ENCODE peak calls at places on chromosome 15, in four cellular contexts. M is lower leg skin, R is DND-41, C is dorsolateral prefrontal cortex. Z is an unnamed sample.

GRCh38 chr15:54119056-54119455 is 140.8 kb downstream of the UNC13C start:
- DNase-seq in M (no peak), R (no peak), C (no peak), Z (no peak)

GRCh38 chr15:100863406-100864198 is 16.0 kb upstream of the ALDH1A3 start:
- DNase-seq in M (no peak), R (no peak), C (peak), Z (no peak)

GRCh38 chr15:25707656-25708365 is 155.3 kb downstream of the ATP10A start:
- DNase-seq in M (no peak), R (no peak), C (no peak), Z (no peak)

GRCh38 chr15:67067161-67067853 is 1.9 kb downstream of the SMAD3 start:
- DNase-seq in M (no peak), R (no peak), C (no peak), Z (no peak)

GRCh38 chr15:48802867-48803266 is 8.0 kb downstream of the CEP152 start:
- DNase-seq in M (no peak), R (no peak), C (no peak), Z (peak)

GRCh38 chr15:101389362-101389761 is 94.3 kb upstream of the SNRPA1 start:
- DNase-seq in M (no peak), R (no peak), C (no peak), Z (no peak)

GRCh38 chr15:52010633-52011595 is 8.1 kb upstream of the MAPK6 start:
- DNase-seq in M (peak), R (no peak), C (no peak), Z (peak)

GRCh38 chr15:55638764-55639163 is 50.6 kb upstream of the PYGO1 start:
- DNase-seq in M (no peak), R (no peak), C (no peak), Z (no peak)

GRCh38 chr15:29747837-29748417 is 74.3 kb downstream of the TJP1 start:
- DNase-seq in M (no peak), R (no peak), C (no peak), Z (peak)

GRCh38 chr15:48936666-48937065 is 27.1 kb downstream of the SHC4 start:
- DNase-seq in M (no peak), R (no peak), C (no peak), Z (peak)

GRCh38 chr15:45326776-45327175 is 51.6 kb downstream of the GATM start:
- DNase-seq in M (no peak), R (no peak), C (no peak), Z (no peak)

GRCh38 chr15:42796955-42797779 is 60.2 kb upstream of the CDAN1 start:
- DNase-seq in M (no peak), R (no peak), C (no peak), Z (no peak)
- TF ChIP-seq CTCF in M (no peak), R (no peak), C (peak), Z (peak)

GRCh38 chr15:61116830-61117229 is 112.3 kb downstream of the RORA start:
- DNase-seq in M (no peak), R (no peak), C (no peak), Z (no peak)

GRCh38 chr15:61115241-61115640 is 113.9 kb downstream of the RORA start:
- DNase-seq in M (no peak), R (no peak), C (no peak), Z (peak)

GRCh38 chr15:61115679-61116078 is 113.4 kb downstream of the RORA start:
- DNase-seq in M (no peak), R (no peak), C (no peak), Z (no peak)

GRCh38 chr15:61106886-61107285 is 122.2 kb downstream of the RORA start:
- DNase-seq in M (no peak), R (no peak), C (no peak), Z (no peak)

GRCh38 chr15:61112231-61112630 is 116.9 kb downstream of the RORA start:
- DNase-seq in M (no peak), R (no peak), C (no peak), Z (no peak)
- TF ChIP-seq CTCF in M (no peak), R (no peak), C (no peak), Z (no peak)

DNA sequence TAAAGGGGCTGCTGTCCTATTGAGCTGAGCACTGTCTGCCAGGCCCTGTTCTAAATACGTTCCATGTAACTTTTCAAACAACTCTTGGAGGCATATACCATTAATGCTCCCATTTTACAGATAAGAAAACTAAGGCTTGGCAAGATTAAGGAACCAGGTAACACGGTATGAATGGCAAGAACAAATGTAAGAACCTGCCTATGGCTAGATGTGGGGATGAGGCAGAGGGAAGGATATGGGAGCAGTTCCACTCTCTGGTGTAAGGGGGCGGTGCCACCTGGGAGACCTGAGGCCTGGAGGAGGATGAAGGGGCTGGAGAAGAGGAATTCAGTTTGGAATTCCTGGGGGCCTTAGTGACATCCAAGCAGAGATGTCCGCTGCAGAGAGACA is 3.8 kb upstream of the LMAN1L start:
- DNase-seq in M (no peak), R (no peak), C (no peak), Z (no peak)
- TF ChIP-seq CTCF in M (no peak), R (no peak), C (no peak), Z (peak)

GRCh38 chr15:39549912-39550311 is 31.0 kb upstream of the THBS1 start:
- DNase-seq in M (peak), R (no peak), C (no peak), Z (no peak)

GRCh38 chr15:39551476-39551875 is 29.4 kb upstream of the THBS1 start:
- DNase-seq in M (no peak), R (no peak), C (no peak), Z (no peak)

GRCh38 chr15:39554746-39555387 is 26.0 kb upstream of the THBS1 start:
- DNase-seq in M (no peak), R (no peak), C (no peak), Z (no peak)

GRCh38 chr15:39553947-39554731 is 26.7 kb upstream of the THBS1 start:
- DNase-seq in M (no peak), R (no peak), C (no peak), Z (no peak)

GRCh38 chr15:39552546-39552945 is 28.3 kb upstream of the THBS1 start:
- DNase-seq in M (no peak), R (no peak), C (no peak), Z (no peak)
- TF ChIP-seq CTCF in M (no peak), R (no peak), C (no peak), Z (no peak)

DNA sequence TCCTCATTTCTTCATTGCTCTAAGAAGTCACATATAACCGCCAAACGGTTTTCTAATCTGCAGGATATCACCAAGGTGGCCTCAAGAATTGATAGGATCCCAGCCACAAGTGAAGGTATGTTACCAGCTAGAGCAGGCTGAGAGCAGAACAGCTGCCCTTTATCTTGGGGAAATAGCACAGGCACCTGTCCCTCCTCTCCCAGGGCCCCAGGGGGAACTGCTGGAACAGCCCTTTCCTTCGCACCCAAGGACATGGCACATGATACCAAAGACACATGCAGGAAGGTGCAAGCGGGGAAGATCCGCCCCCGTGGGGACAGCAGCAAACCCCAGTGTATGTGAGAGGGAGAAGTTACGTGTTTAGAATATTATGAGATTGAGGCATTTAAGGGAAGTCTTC is 35.3 kb downstream of the HOMER2 start:
- DNase-seq in M (no peak), R (no peak), C (no peak), Z (no peak)
- TF ChIP-seq CTCF in M (no peak), R (no peak), C (no peak), Z (no peak)

DNA sequence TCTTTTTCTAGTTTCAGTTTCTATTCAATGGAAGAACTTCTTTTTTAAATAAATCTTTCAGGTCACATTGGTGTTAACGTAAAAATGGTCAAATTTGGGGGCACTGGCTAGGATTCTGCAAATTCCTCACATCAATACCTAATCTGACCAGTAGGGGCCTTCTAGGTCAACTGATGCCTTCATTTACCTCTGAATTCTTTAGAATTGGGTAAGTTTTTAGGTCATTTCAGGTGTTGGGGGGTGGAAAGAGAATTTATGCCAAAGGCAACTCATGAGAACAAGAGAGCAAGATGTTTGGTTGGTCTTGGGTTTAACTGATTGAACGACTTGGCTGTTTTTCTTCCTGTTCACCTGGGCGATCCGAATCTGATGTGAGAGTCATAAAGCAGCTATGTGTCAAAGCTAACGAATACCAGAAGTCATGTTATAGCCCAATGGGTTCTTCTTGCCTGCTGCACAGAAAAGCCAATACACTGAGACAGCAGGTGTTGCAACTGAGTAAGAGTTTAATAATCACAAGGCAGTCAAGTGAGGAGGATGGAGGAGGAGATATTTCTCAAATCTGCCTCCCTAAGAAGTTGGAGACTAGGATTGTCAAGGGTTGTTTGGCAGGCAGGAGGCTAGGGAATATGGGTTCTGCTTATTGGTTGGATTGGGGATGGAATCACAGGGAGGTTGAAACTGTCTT is 15.3 kb downstream of the LRRC49 start:
- DNase-seq in M (no peak), R (no peak), C (no peak), Z (no peak)
- TF ChIP-seq CTCF in M (no peak), R (peak), C (no peak), Z (peak)

GRCh38 chr15:46735115-46735514 is 982.2 kb upstream of the SEMA6D start:
- DNase-seq in M (no peak), R (no peak), C (no peak), Z (no peak)
- TF ChIP-seq CTCF in M (no peak), R (no peak), C (no peak), Z (no peak)

DNA sequence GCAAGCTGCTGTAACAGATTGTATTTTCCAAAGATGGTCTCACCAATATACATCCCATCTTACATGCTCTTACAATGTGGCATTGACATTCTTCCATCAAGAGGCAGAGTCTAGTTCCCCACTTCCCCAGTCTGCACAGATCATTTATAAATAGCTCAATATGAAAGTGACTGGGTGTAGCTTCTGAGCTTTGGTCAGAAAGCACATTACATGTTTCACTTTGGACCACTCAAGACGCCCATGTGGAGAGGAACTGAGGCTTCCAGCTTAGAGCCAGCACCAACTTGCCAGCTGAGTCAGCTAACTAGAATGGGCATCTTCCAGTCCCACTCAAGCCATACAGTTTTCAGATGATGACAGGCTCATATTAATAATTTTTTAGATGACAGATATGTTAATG is 45.5 kb downstream of the GREM1 start:
- DNase-seq in M (no peak), R (no peak), C (no peak), Z (no peak)
- TF ChIP-seq CTCF in M (no peak), R (no peak), C (no peak), Z (no peak)